ENCODE peak calls at places on chromosomes 4 and X, in five cellular contexts. N, W, H, B and F are unnamed samples.

GRCh38 chr4:93646225-93646930 is 182.2 kb upstream of the ATOH1 start:
- DNase-seq in N (no peak), W (no peak), H (no peak), B (no peak), F (no peak)

GRCh38 chrX:12245650-12246645 is 107.7 kb downstream of the FRMPD4 start:
- DNase-seq in N (peak), W (peak), H (no peak), B (no peak), F (no peak)

GRCh38 chr4:5660185-5660584 is 48.2 kb downstream of the EVC2 start:
- DNase-seq in N (peak), W (no peak), H (no peak), B (no peak), F (no peak)

GRCh38 chr4:111712093-111712677 is 433.1 kb upstream of the FAM241A start:
- DNase-seq in N (no peak), W (no peak), H (no peak), B (no peak), F (no peak)

GRCh38 chrX:135340827-135341226 is 31.5 kb downstream of the ETDC start:
- DNase-seq in N (peak), W (no peak), H (no peak), B (no peak), F (no peak)

GRCh38 chrX:150581093-150581775 is 12.8 kb downstream of the MTM1 start:
- DNase-seq in N (peak), W (peak), H (no peak), B (no peak), F (no peak)

GRCh38 chr4:173528378-173529321 is 1.4 kb downstream of the HAND2 start:
- DNase-seq in N (peak), W (no peak), H (no peak), B (no peak), F (peak)

GRCh38 chr4:150173854-150174398 is 95.7 kb downstream of the DCLK2 start:
- DNase-seq in N (no peak), W (peak), H (no peak), B (no peak), F (no peak)

GRCh38 chrX:23228950-23229448 is 105.7 kb upstream of the PTCHD1 start:
- DNase-seq in N (no peak), W (no peak), H (no peak), B (no peak), F (no peak)

GRCh38 chr4:167985565-167985964 is 106.8 kb upstream of the ANXA10 start:
- DNase-seq in N (no peak), W (no peak), H (no peak), B (no peak), F (no peak)

GRCh38 chr4:84319124-84319523 is 180.0 kb downstream of the NKX6-1 start:
- DNase-seq in N (peak), W (peak), H (no peak), B (no peak), F (peak)

GRCh38 chr4:159401791-159402380 is 299.0 kb downstream of the RAPGEF2 start:
- DNase-seq in N (peak), W (peak), H (no peak), B (no peak), F (peak)

GRCh38 chr4:140635606-140636005 is 66.8 kb upstream of the UCP1 start:
- DNase-seq in N (peak), W (peak), H (no peak), B (peak), F (peak)

GRCh38 chr4:7842384-7843279 is 97.0 kb downstream of the AFAP1 start:
- DNase-seq in N (peak), W (peak), H (no peak), B (no peak), F (peak)

GRCh38 chrX:48999030-48999429 is 3.0 kb downstream of the GRIPAP1 start:
- DNase-seq in N (no peak), W (no peak), H (no peak), B (no peak), F (no peak)

GRCh38 chr4:40731792-40732245 is 17.9 kb upstream of the NSUN7 start:
- DNase-seq in N (no peak), W (no peak), H (no peak), B (peak), F (no peak)

GRCh38 chrX:14758029-14758491 is 114.8 kb downstream of the FANCB start:
- DNase-seq in N (no peak), W (no peak), H (no peak), B (no peak), F (no peak)

GRCh38 chrX:10387011-10387410 is 230.2 kb downstream of the CLCN4 start:
- DNase-seq in N (peak), W (peak), H (no peak), B (no peak), F (peak)

GRCh38 chrX:133511041-133511440 is 95.8 kb upstream of the GPC4 start:
- DNase-seq in N (no peak), W (no peak), H (no peak), B (no peak), F (no peak)

GRCh38 chr4:139754913-139755312 is 89.3 kb downstream of the MGST2 start:
- DNase-seq in N (no peak), W (no peak), H (no peak), B (no peak), F (no peak)

GRCh38 chrX:28701222-28701621 is 114.0 kb downstream of the IL1RAPL1 start:
- DNase-seq in N (no peak), W (no peak), H (no peak), B (no peak), F (no peak)

GRCh38 chr4:73741140-73741749 is 876 bp downstream of the CXCL8 start:
- DNase-seq in N (no peak), W (no peak), H (no peak), B (no peak), F (no peak)

GRCh38 chr4:154559141-154559841 is 3.5 kb upstream of the FGB start:
- DNase-seq in N (peak), W (peak), H (no peak), B (no peak), F (no peak)

GRCh38 chrX:79366556-79366887 is 612 bp downstream of the ITM2A start:
- DNase-seq in N (no peak), W (no peak), H (no peak), B (no peak), F (no peak)

GRCh38 chr4:76535603-76536380 is 100.8 kb downstream of the SHROOM3 start:
- DNase-seq in N (peak), W (peak), H (no peak), B (no peak), F (no peak)

GRCh38 chr4:86036729-86037128 is 323.1 kb downstream of the MAPK10 start:
- DNase-seq in N (no peak), W (peak), H (no peak), B (no peak), F (no peak)